ENCODE peak calls at places on chromosomes 4 and X, in seven cellular contexts. G, K, Z, W, B, L and V are unnamed samples.

GRCh38 chr4:156169861-156170260 is 216.2 kb upstream of the CTSO start:
- DNase-seq in L (peak), B (no peak), W (no peak), Z (no peak), G (no peak), K (no peak), V (no peak)

GRCh38 chr4:169410839-169411770 is 140.3 kb upstream of the SH3RF1 start:
- DNase-seq in K (peak), Z (no peak), B (no peak), G (no peak), L (peak), W (no peak), V (peak)

GRCh38 chrX:23788946-23789345 is 6.0 kb downstream of the SAT1 start:
- DNase-seq in K (no peak), W (no peak), Z (no peak), L (no peak), B (no peak), G (no peak), V (no peak)

GRCh38 chr4:138892483-138893386 is 122.8 kb upstream of the NOCT start:
- DNase-seq in W (no peak), Z (no peak), L (no peak), K (peak), G (no peak), B (no peak), V (no peak)

GRCh38 chr4:153809307-153809706 is 20.4 kb upstream of the SFRP2 start:
- DNase-seq in G (no peak), Z (no peak), W (no peak), B (no peak), K (no peak), L (no peak), V (no peak)

GRCh38 chr4:167713756-167714155 is 378.6 kb upstream of the ANXA10 start:
- DNase-seq in K (no peak), B (no peak), L (peak), G (no peak), Z (no peak), W (no peak), V (no peak)

GRCh38 chrX:82945332-82945731 is 562.8 kb upstream of the POU3F4 start:
- DNase-seq in Z (no peak), L (peak), G (no peak), W (no peak), K (no peak), B (no peak), V (no peak)

GRCh38 chrX:88135735-88136134 is 611.3 kb upstream of the CPXCR1 start:
- DNase-seq in K (no peak), B (no peak), Z (no peak), W (no peak), L (no peak), G (no peak), V (no peak)

DNA sequence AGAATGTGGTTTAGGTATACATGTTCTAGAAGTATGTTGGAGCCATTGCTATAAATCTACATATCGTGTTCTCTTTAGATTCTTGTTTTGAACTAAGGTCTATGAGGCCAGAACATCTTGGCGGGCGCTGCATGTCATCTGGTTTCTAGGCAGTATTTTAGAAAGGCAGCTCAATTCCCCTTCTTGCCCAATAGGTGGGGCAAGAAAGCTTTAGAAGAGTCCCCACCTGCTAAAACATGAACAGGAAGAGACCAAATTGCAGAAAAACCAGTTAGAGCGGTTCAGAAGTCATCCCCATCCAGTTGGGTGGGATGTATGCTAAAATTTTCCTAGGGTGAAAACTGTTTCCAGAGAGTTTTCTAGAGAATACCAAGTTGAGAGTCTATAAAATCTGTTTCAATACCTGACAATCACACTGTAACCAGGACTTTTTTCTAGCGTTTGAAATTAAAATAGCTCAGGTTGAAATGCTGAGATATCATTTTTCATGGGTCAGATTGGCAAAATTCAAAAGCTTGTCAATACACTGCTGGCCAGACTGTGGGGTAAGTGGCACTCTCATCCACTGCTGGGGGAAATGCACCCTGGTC is 17.5 kb upstream of the SH3KBP1 start:
- DNase-seq in W (no peak), B (peak), Z (no peak), L (peak), K (peak), G (no peak), V (no peak)
- H3K4me3 ChIP-seq in W (no peak), B (no peak), Z (no peak), L (no peak), K (no peak), G (no peak), V (no peak)

GRCh38 chr4:56215901-56216300 is 171.4 kb downstream of the AASDH start:
- DNase-seq in K (peak), L (peak), G (no peak), B (peak), Z (peak), W (no peak), V (no peak)

GRCh38 chr4:56212774-56213173 is 174.5 kb downstream of the AASDH start:
- DNase-seq in B (no peak), W (no peak), Z (no peak), L (no peak), K (no peak), G (no peak), V (no peak)

GRCh38 chr4:56211202-56211601 is 176.1 kb downstream of the AASDH start:
- DNase-seq in K (no peak), Z (no peak), W (no peak), G (no peak), L (no peak), B (no peak), V (no peak)

GRCh38 chr4:56215138-56215793 is 172.0 kb downstream of the AASDH start:
- DNase-seq in W (no peak), G (no peak), L (peak), B (no peak), Z (no peak), K (no peak), V (no peak)

DNA sequence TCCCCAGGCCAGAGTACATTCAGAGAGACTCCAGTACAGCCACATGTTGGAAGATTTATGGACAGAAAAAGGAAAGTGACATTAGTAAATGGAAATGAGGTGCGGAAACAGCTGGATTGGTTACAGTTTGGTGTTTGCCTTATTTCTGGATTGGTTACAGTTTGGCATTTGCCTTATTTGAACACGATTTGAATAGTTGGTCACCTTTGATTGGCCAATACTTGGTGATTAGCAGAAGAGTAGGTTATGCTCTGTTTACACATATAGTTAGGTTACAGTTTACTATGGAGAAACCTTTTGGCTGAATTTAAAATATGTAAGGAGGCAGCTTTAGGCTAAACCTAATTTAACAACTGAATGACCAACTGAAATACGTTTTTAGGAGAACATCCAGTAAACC is 173.7 kb downstream of the AASDH start:
- DNase-seq in G (no peak), Z (no peak), W (no peak), K (no peak), B (no peak), L (no peak), V (no peak)
- TF ChIP-seq CTCF in G (no peak), Z (no peak), W (no peak), K (no peak), B (no peak), L (no peak), V (no peak)

GRCh38 chrX:136210243-136210642 is 41.0 kb downstream of the MAP7D3 start:
- DNase-seq in K (no peak), G (no peak), B (no peak), Z (no peak), L (no peak), W (no peak), V (no peak)
- H3K4me3 ChIP-seq in K (no peak), G (no peak), B (no peak), Z (no peak), L (no peak), W (no peak), V (no peak)

GRCh38 chr4:11421116-11421515 is 7.6 kb downstream of the HS3ST1 start:
- DNase-seq in K (no peak), G (no peak), Z (no peak), W (no peak), L (no peak), B (no peak), V (no peak)
- TF ChIP-seq CTCF in K (no peak), G (no peak), Z (no peak), W (no peak), L (no peak), B (no peak), V (no peak)

DNA sequence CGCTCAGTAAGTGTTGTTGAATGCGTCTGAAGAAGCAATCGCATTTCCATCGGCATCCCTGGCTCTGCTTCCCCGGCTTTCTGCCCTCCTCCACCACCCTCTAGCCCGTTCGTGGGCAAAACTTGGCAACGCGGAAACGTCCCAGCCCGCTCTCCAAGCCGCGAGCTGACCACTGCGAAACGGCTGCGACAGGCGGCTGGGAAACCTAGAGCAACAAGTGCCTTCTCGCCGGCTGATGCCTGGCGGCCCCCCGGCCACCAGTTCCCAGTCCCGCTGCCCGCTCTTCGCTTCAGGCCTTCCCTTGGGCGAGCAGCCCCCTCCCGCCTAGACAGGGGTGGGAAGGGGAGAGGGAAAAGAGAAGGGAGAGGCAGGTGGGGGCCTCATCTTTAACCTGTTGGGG is 837 bp downstream of the CITED1 start:
- DNase-seq in G (no peak), B (no peak), Z (no peak), W (no peak), L (no peak), K (no peak), V (no peak)
- H3K4me3 ChIP-seq in G (peak), B (peak), Z (peak), W (peak), L (no peak), K (peak), V (no peak)

DNA sequence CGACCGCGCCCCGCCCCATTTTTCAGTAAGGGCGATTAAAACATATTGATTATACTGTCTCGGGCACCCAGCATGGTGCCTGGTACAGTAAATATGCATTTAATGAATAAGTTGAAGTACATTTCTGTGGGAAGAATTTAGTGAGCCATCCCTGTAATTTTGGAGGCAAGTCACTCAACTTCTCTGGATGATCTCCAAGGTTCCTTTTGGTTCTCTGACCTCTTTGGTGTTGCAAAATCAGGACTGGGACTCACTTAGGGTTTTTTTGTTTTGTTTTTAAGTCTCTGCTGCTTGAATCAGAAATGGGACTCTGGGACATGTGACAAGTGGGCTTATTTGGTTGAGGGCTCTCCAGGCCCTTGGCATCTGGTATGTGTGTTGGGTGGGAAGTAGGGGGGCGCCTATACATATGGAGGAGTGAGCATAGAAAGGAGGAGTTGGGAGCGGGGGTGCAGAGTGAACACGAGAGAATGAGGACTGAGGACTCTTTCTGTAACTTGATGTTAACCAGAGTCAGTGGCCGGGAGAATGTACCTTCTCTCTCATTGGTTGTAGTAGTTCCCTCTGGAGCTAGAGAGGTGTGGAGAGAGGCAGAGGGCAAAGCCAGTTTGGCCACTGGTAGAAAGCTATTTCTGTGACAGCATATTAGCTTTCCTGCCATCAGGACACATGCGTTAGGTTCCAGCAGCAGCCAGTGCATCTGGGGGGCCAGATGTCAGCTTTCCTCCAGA is 1.9 kb downstream of the ARHGAP10 start:
- DNase-seq in K (peak), Z (peak), G (no peak), L (peak), B (no peak), W (peak), V (no peak)
- TF ChIP-seq CTCF in K (no peak), Z (no peak), G (no peak), L (no peak), B (no peak), W (no peak), V (no peak)